ENCODE peak calls at places on chromosomes 5 and 9, in five cellular contexts. G is fibroblast of lung; Z is testis; M is CD8-positive, alpha-beta memory T cell; D is suprapubic skin. Q is an unnamed sample.

GRCh38 chr9:108565651-108566378 is 290.0 kb downstream of the ACTL7B start:
- DNase-seq in G (peak; percentile 94), Z (peak; percentile 69), M (no peak), D (no peak), Q (peak; percentile 89)

GRCh38 chr5:124806857-124807196 is 60.4 kb upstream of the ZNF608 start:
- DNase-seq in G (peak; percentile 31), Z (no peak), M (no peak), D (no peak), Q (no peak)

GRCh38 chr5:147973086-147973485 is 66.7 kb upstream of the C5orf46 start:
- DNase-seq in G (no peak), Z (no peak), M (no peak), D (no peak), Q (no peak)

GRCh38 chr5:28580616-28581015 is 1542.2 kb upstream of the CDH9 start:
- DNase-seq in G (peak; percentile 12), Z (no peak), M (no peak), D (no peak), Q (peak; percentile 72)

GRCh38 chr9:132042324-132042723 is 37.3 kb downstream of the MED27 start:
- DNase-seq in G (peak; percentile 94), Z (no peak), M (no peak), D (no peak), Q (peak; percentile 88)

GRCh38 chr5:95406426-95407093 is 15.4 kb downstream of the FAM81B start:
- DNase-seq in G (no peak), Z (peak; percentile 29), M (no peak), D (no peak), Q (peak; percentile 26)

GRCh38 chr5:97936246-97936645 is 753.2 kb upstream of the RIOK2 start:
- DNase-seq in G (no peak), Z (no peak), M (no peak), D (no peak), Q (no peak)

GRCh38 chr9:71812385-71812784 is 44.1 kb upstream of the CEMIP2 start:
- DNase-seq in G (peak; percentile 51), Z (peak; percentile 63), M (no peak), D (no peak), Q (no peak)

GRCh38 chr9:98158071-98158791 is 34.2 kb downstream of the CORO2A start:
- DNase-seq in G (no peak), Z (no peak), M (peak; percentile 13), D (no peak), Q (no peak)

GRCh38 chr5:90982576-90982975 is 400.5 kb downstream of the ARRDC3 start:
- DNase-seq in G (peak; percentile 78), Z (no peak), M (no peak), D (no peak), Q (no peak)

GRCh38 chr9:20611751-20612287 is 10.5 kb downstream of the MLLT3 start:
- DNase-seq in G (peak; percentile 88), Z (no peak), M (no peak), D (no peak), Q (no peak)

GRCh38 chr5:173851595-173852248 is 36.4 kb upstream of the CPEB4 start:
- DNase-seq in G (no peak), Z (no peak), M (no peak), D (no peak), Q (no peak)

GRCh38 chr5:96344678-96345612 is 88.1 kb downstream of the PCSK1 start:
- DNase-seq in G (peak; percentile 92), Z (peak; percentile 51), M (peak; percentile 55), D (no peak), Q (peak; percentile 52)

GRCh38 chr5:126520593-126520953 is 74.4 kb downstream of the ALDH7A1 start:
- DNase-seq in G (no peak), Z (no peak), M (no peak), D (no peak), Q (no peak)

GRCh38 chr5:76408104-76408644 is 5.1 kb downstream of the IQGAP2 start:
- DNase-seq in G (no peak), Z (no peak), M (no peak), D (no peak), Q (no peak)

GRCh38 chr5:170486366-170486765 is 17.5 kb upstream of the KCNIP1 start:
- DNase-seq in G (no peak), Z (no peak), M (no peak), D (peak; percentile 18), Q (no peak)

GRCh38 chr5:138926257-138926656 is 51.1 kb upstream of the LRRTM2 start:
- DNase-seq in G (no peak), Z (no peak), M (no peak), D (no peak), Q (no peak)

GRCh38 chr5:88377705-88378656 is 109.3 kb upstream of the TMEM161B start:
- DNase-seq in G (no peak), Z (no peak), M (no peak), D (no peak), Q (no peak)

GRCh38 chr9:82757921-82758320 is 305.0 kb downstream of the RASEF start:
- DNase-seq in G (no peak), Z (no peak), M (no peak), D (no peak), Q (no peak)

GRCh38 chr5:124865603-124866354 is 119.3 kb upstream of the ZNF608 start:
- DNase-seq in G (peak; percentile 71), Z (no peak), M (no peak), D (no peak), Q (no peak)

GRCh38 chr9:79665383-79665782 is 93.6 kb downstream of the TLE4 start:
- DNase-seq in G (no peak), Z (no peak), M (no peak), D (no peak), Q (no peak)

GRCh38 chr5:116825486-116825885 is 250.9 kb upstream of the SEMA6A start:
- DNase-seq in G (no peak), Z (no peak), M (no peak), D (no peak), Q (no peak)

GRCh38 chr5:155481182-155481581 is 467.6 kb downstream of the KIF4B start:
- DNase-seq in G (no peak), Z (no peak), M (no peak), D (no peak), Q (no peak)

GRCh38 chr5:372556-372910 is 51.0 kb downstream of the AHRR start:
- DNase-seq in G (no peak), Z (peak; percentile 12), M (no peak), D (peak; percentile 74), Q (no peak)

GRCh38 chr5:66596791-66597757 is 881 bp downstream of the MAST4 start:
- DNase-seq in G (peak; percentile 22), Z (peak; percentile 61), M (no peak), D (no peak), Q (peak; percentile 64)

GRCh38 chr9:137705443-137705863 is 86.6 kb downstream of the EHMT1 start:
- DNase-seq in G (no peak), Z (no peak), M (peak; percentile 17), D (no peak), Q (no peak)

GRCh38 chr9:137708590-137709284 is 89.9 kb downstream of the EHMT1 start:
- DNase-seq in G (no peak), Z (no peak), M (no peak), D (no peak), Q (no peak)

GRCh38 chr9:137709411-137710101 is 90.8 kb downstream of the EHMT1 start:
- DNase-seq in G (no peak), Z (no peak), M (no peak), D (no peak), Q (no peak)

GRCh38 chr9:137705906-137706305 is 87.1 kb downstream of the EHMT1 start:
- DNase-seq in G (no peak), Z (no peak), M (no peak), D (no peak), Q (no peak)

GRCh38 chr9:137707361-137707760 is 88.6 kb downstream of the EHMT1 start:
- DNase-seq in G (no peak), Z (no peak), M (no peak), D (no peak), Q (no peak)
- H3K27ac ChIP-seq in G (no peak overlapping the region), Z (no peak overlapping the region), M (no peak overlapping the region), D (no peak overlapping the region), Q (no peak overlapping the region)

GRCh38 chr9:77022783-77023440 is 3.5 kb downstream of the FOXB2 start:
- DNase-seq in G (no peak), Z (peak; percentile 20), M (no peak), D (no peak), Q (no peak)
- H3K4me3 ChIP-seq in G (no peak overlapping the region), Z (peak overlapping the region; percentile 26), M (no peak overlapping the region), D (no peak overlapping the region), Q (no peak overlapping the region)

DNA sequence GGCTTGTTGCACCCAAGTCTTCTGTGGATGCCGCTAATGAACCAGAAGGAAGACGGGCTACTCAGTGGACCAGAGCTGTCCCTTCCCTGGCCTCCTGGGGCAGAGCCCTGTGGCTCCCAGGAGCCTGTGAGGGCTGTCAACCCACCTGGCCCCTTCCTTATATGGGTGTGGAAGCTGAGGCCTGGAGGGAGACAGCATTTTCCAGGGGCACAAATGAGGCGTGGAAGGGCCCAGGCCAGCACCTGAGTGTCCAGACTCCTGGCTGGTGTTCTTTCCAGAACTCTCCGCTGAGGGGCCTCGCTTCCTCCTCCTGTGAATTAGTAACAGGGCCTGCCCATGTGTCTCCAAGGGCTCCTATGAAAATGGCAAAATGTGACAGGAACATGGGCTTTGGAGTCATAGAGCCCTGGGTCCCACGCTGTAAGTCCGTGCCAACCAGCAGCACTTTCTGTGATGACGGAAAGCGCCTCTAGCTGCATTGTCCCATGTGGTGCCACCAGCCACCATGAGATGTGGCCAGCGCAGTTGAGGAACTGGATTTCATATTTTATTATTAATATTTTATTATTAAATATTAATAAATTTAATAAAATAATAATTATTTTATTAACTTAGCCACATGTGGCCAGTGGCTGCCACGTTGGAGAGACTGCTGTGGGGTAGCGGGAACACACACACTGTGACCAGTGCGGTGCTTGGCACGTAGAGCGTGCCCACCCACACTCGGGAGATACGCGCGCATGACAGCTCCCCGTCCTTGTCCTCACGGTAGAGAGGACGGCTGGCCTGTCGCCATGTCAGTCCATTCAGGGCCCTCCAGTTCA is 18.3 kb downstream of the LAMC3 start:
- DNase-seq in G (no peak), Z (no peak), M (no peak), D (no peak), Q (no peak)
- H3K36me3 ChIP-seq in G (no peaks in the 10 kb centered on the region), Z (no peaks in the 10 kb centered on the region), M (no peaks in the 10 kb centered on the region), D (no peaks in the 10 kb centered on the region), Q (no peaks in the 10 kb centered on the region)

GRCh38 chr9:128097156-128098016 is 29.4 kb downstream of the SLC25A25 start:
- DNase-seq in G (no peak), Z (no peak), M (no peak), D (no peak), Q (no peak)
- H3K27ac ChIP-seq in G (peak overlapping the region; percentile 99), Z (peak overlapping the region; percentile 92), M (peak overlapping the region; percentile 54), D (peak overlapping the region; percentile 96), Q (peak overlapping the region; percentile 100)

GRCh38 chr9:121737481-121737931 is 86.1 kb downstream of the DAB2IP start:
- DNase-seq in G (no peak), Z (no peak), M (no peak), D (no peak), Q (no peak)

GRCh38 chr9:121735792-121736130 is 84.3 kb downstream of the DAB2IP start:
- DNase-seq in G (no peak), Z (peak; percentile 38), M (no peak), D (no peak), Q (peak; percentile 30)

GRCh38 chr9:121735065-121735791 is 83.8 kb downstream of the DAB2IP start:
- DNase-seq in G (peak; percentile 69), Z (peak; percentile 61), M (no peak), D (no peak), Q (peak; percentile 65)

GRCh38 chr9:121736964-121737462 is 85.6 kb downstream of the DAB2IP start:
- DNase-seq in G (no peak), Z (peak; percentile 74), M (no peak), D (no peak), Q (no peak)

GRCh38 chr9:121736147-121736721 is 84.8 kb downstream of the DAB2IP start:
- DNase-seq in G (peak; percentile 53), Z (peak; percentile 86), M (no peak), D (peak; percentile 92), Q (peak; percentile 62)
- H3K4me3 ChIP-seq in G (peak overlapping the region; percentile 2), Z (peak overlapping the region; percentile 56), M (no peak overlapping the region), D (peak overlapping the region; percentile 51), Q (peak overlapping the region; percentile 27)

GRCh38 chr9:113199683-113200329 is 21.3 kb downstream of the FKBP15 start:
- DNase-seq in G (no peak), Z (no peak), M (no peak), D (no peak), Q (no peak)
- H3K36me3 ChIP-seq in G (peaks cover 3% of the 10 kb centered on the region), Z (no peaks in the 10 kb centered on the region), M (peaks cover 30% of the 10 kb centered on the region), D (peaks cover 84% of the 10 kb centered on the region), Q (peaks cover 68% of the 10 kb centered on the region)